ENCODE peak calls at places on chromosomes 7 and 10, in ten cellular contexts. P is uterus, K is heart left ventricle, H is HCT116, J is GM12891, A is testis, I is esophagus squamous epithelium, V is IMR-90, R is A549, S is adrenal gland. G is an unnamed sample.

GRCh38 chr10:106082865-106083264 is 1081.6 kb downstream of the SORCS1 start:
- DNase-seq in R (no peak), A (no peak), P (no peak), S (no peak), I (no peak), J (no peak), H (no peak), K (no peak), V (no peak), G (no peak)

GRCh38 chr10:32093650-32094049 is 37.4 kb upstream of the KIF5B start:
- DNase-seq in K (no peak), H (no peak), A (no peak), S (no peak), P (no peak), V (no peak), J (no peak), R (no peak), I (no peak), G (no peak)

GRCh38 chr10:131946321-131946751 is 35.4 kb downstream of the BNIP3 start:
- DNase-seq in S (peak; percentile 71), H (no peak), K (no peak), P (no peak), R (peak; percentile 38), I (no peak), V (peak; percentile 91), A (no peak), J (no peak), G (no peak)

GRCh38 chr10:88926484-88927249 is 25.9 kb downstream of the ACTA2 start:
- DNase-seq in V (peak; percentile 96), A (no peak), I (no peak), K (no peak), S (no peak), P (no peak), R (no peak), J (no peak), H (no peak), G (no peak)

GRCh38 chr7:29336851-29337627 is 142.5 kb downstream of the CHN2 start:
- DNase-seq in K (no peak), P (no peak), R (no peak), A (no peak), J (no peak), H (no peak), I (no peak), V (no peak), S (peak; percentile 12), G (no peak)

GRCh38 chr7:1915326-1915725 is 245.2 kb downstream of the ELFN1 start:
- DNase-seq in R (no peak), J (no peak), A (no peak), S (no peak), V (no peak), I (no peak), K (no peak), P (no peak), H (no peak), G (no peak)

GRCh38 chr7:2019693-2020511 is 212.8 kb downstream of the MAD1L1 start:
- DNase-seq in A (no peak), J (peak; percentile 80), R (no peak), V (peak; percentile 97), P (peak; percentile 46), K (peak; percentile 71), H (no peak), S (peak; percentile 61), I (peak; percentile 17), G (no peak)

GRCh38 chr7:142500364-142500763 is 242.5 kb upstream of the PRSS58 start:
- DNase-seq in H (no peak), P (no peak), I (no peak), S (no peak), R (no peak), K (no peak), J (no peak), A (no peak), V (no peak), G (no peak)

GRCh38 chr10:14879055-14879800 is 562 bp downstream of the SUV39H2 start:
- DNase-seq in V (no peak), A (peak; percentile 35), H (no peak), J (peak; percentile 27), I (no peak), P (peak; percentile 29), R (no peak), K (no peak), S (peak; percentile 28), G (no peak)

GRCh38 chr7:5690931-5691461 is 90.5 kb downstream of the RNF216 start:
- DNase-seq in R (no peak), V (no peak), J (no peak), I (no peak), S (peak; percentile 60), P (no peak), H (no peak), A (peak; percentile 46), K (peak; percentile 62), G (no peak)

GRCh38 chr7:5691536-5692090 is 89.8 kb downstream of the RNF216 start:
- DNase-seq in K (no peak), R (no peak), H (no peak), J (no peak), V (no peak), A (no peak), S (no peak), I (no peak), P (no peak), G (no peak)

GRCh38 chr7:5693529-5693928 is 87.9 kb downstream of the RNF216 start:
- DNase-seq in A (no peak), K (peak; percentile 66), I (no peak), V (peak; percentile 76), R (peak; percentile 67), H (no peak), S (no peak), P (peak; percentile 51), J (no peak), G (no peak)

GRCh38 chr7:5692845-5693278 is 88.6 kb downstream of the RNF216 start:
- DNase-seq in V (peak; percentile 82), J (no peak), P (no peak), H (no peak), I (no peak), K (no peak), A (no peak), R (peak; percentile 74), S (no peak), G (no peak)

GRCh38 chr7:5692112-5692844 is 89.2 kb downstream of the RNF216 start:
- DNase-seq in V (peak; percentile 98), H (no peak), I (no peak), R (peak; percentile 86), J (no peak), S (peak; percentile 77), P (peak; percentile 93), K (peak; percentile 89), A (peak; percentile 87), G (no peak)
- TF ChIP-seq POLR2A in V (peak; percentile 70), H (no peak), I (no peak), R (no peak), J (no peak), S (no peak), P (peak; percentile 38), K (no peak), A (no peak), G (no peak)

GRCh38 chr10:97632949-97633884 is at the start of gene MORN4:
- DNase-seq in S (peak; percentile 97), J (peak; percentile 88), H (peak; percentile 83), V (peak; percentile 84), A (peak; percentile 96), P (peak; percentile 92), I (peak; percentile 54), K (peak; percentile 96), R (peak; percentile 93), G (no peak)
- TF ChIP-seq POLR2A in S (no peak), J (no peak), H (no peak), V (no peak), A (no peak), P (no peak), I (no peak), K (no peak), R (peak; percentile 60), G (no peak)

GRCh38 chr7:150621376-150621775 is 10.8 kb downstream of the GIMAP6 start:
- DNase-seq in J (no peak), P (no peak), H (no peak), I (no peak), V (no peak), R (no peak), K (no peak), A (no peak), S (no peak), G (no peak)
- TF ChIP-seq POLR2A in J (no peak), P (no peak), H (no peak), I (no peak), V (no peak), R (no peak), K (no peak), A (no peak), S (no peak), G (no peak)

DNA sequence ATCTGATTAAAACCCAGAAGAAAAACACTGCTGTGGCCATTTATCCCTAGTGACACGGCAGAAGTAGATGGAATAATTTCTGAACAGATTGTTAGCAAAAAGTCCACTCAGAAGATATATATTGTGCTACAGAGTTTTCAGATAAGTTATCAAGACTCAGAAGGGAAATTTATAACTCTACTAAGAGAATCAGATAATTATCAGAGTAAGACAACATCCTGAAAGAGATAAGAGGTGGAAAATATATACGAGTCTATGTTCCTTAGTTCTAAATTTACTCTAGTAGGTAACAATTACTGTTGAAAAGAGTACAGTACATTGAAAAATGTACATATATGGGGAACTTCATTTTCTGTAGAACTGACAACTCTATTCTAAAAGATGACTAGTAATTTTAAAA is 176.7 kb downstream of the GNAI1 start:
- DNase-seq in S (no peak), J (no peak), R (no peak), K (no peak), H (no peak), P (no peak), A (no peak), V (no peak), I (no peak), G (no peak)
- TF ChIP-seq POLR2A in S (no peak), J (no peak), R (no peak), K (no peak), H (no peak), P (no peak), A (no peak), V (no peak), I (no peak), G (no peak)

GRCh38 chr7:130365511-130366441 is 14.5 kb upstream of the CPA1 start:
- DNase-seq in H (no peak), P (peak; percentile 88), A (peak; percentile 75), J (peak; percentile 80), V (peak; percentile 94), I (no peak), R (no peak), K (no peak), S (peak; percentile 95), G (no peak)
- TF ChIP-seq POLR2A in H (no peak), P (no peak), A (no peak), J (peak; percentile 87), V (no peak), I (no peak), R (no peak), K (no peak), S (no peak), G (no peak)